ENCODE peak calls at places on chromosome 19, in six cellular contexts. Y, V, C, J, D and G are unnamed samples.
A peak's percentile ranks its signal among the peaks of the same experiment; 100 is the strongest.

GRCh38 chr19:43446746-43447489 is 18.5 kb downstream of the LYPD3 start:
- DNase-seq in Y (peak; percentile 87), V (peak; percentile 83), C (peak; percentile 75), J (peak; percentile 78), D (peak; percentile 75), G (peak; percentile 88)

GRCh38 chr19:19342086-19343015 is 21.7 kb downstream of the MAU2 start:
- DNase-seq in Y (peak; percentile 98), V (peak; percentile 74), C (peak; percentile 57), J (peak; percentile 70), D (peak; percentile 64), G (no peak)

GRCh38 chr19:13934785-13935109 is 3.5 kb downstream of the PODNL1 start:
- DNase-seq in Y (no peak), V (no peak), C (no peak), J (no peak), D (no peak), G (no peak)

GRCh38 chr19:15722956-15723355 is 4.9 kb upstream of the OR10H2 start:
- DNase-seq in Y (peak; percentile 13), V (no peak), C (no peak), J (no peak), D (no peak), G (no peak)

GRCh38 chr19:11769995-11770394 is 3.2 kb downstream of the ZNF441 start:
- DNase-seq in Y (no peak), V (no peak), C (no peak), J (no peak), D (no peak), G (no peak)

GRCh38 chr19:2441096-2441752 is 13.8 kb upstream of the TIMM13 start:
- DNase-seq in Y (no peak), V (no peak), C (no peak), J (no peak), D (no peak), G (no peak)

GRCh38 chr19:4976412-4977298 is 7.7 kb downstream of the KDM4B start:
- DNase-seq in Y (peak; percentile 91), V (peak; percentile 67), C (peak; percentile 99), J (peak; percentile 99), D (peak; percentile 72), G (peak; percentile 98)

GRCh38 chr19:6264077-6264445 is 15.7 kb downstream of the MLLT1 start:
- DNase-seq in Y (peak; percentile 82), V (no peak), C (peak; percentile 62), J (no peak), D (no peak), G (no peak)

GRCh38 chr19:33302175-33302973 is at the start of gene CEBPA:
- DNase-seq in Y (peak; percentile 97), V (peak; percentile 93), C (peak; percentile 77), J (peak; percentile 85), D (peak; percentile 78), G (peak; percentile 94)

GRCh38 chr19:11180346-11180745 is 17.0 kb downstream of the KANK2 start:
- DNase-seq in Y (no peak), V (no peak), C (no peak), J (no peak), D (no peak), G (no peak)

GRCh38 chr19:41322451-41322850 is 12.5 kb downstream of the CCDC97 start:
- DNase-seq in Y (no peak), V (peak; percentile 44), C (no peak), J (no peak), D (no peak), G (no peak)
- H3K36me3 ChIP-seq in Y (peaks cover 12% of the 10 kb centered on the region), V (peaks cover 15% of the 10 kb centered on the region), C (peaks cover 12% of the 10 kb centered on the region), J (peaks cover 8% of the 10 kb centered on the region), D (peaks cover 35% of the 10 kb centered on the region), G (peaks cover 31% of the 10 kb centered on the region)

GRCh38 chr19:46733693-46734240 is 12.1 kb upstream of the FKRP start:
- DNase-seq in Y (no peak), V (no peak), C (no peak), J (no peak), D (no peak), G (no peak)

GRCh38 chr19:46731584-46731983 is 14.3 kb upstream of the FKRP start:
- DNase-seq in Y (no peak), V (no peak), C (no peak), J (peak; percentile 39), D (no peak), G (no peak)

GRCh38 chr19:46731007-46731501 is 14.1 kb upstream of the PRKD2 start:
- DNase-seq in Y (no peak), V (peak; percentile 52), C (peak; percentile 91), J (peak; percentile 88), D (no peak), G (no peak)

GRCh38 chr19:46732966-46733692 is 12.7 kb upstream of the FKRP start:
- DNase-seq in Y (no peak), V (peak; percentile 56), C (peak; percentile 60), J (no peak), D (no peak), G (no peak)

DNA sequence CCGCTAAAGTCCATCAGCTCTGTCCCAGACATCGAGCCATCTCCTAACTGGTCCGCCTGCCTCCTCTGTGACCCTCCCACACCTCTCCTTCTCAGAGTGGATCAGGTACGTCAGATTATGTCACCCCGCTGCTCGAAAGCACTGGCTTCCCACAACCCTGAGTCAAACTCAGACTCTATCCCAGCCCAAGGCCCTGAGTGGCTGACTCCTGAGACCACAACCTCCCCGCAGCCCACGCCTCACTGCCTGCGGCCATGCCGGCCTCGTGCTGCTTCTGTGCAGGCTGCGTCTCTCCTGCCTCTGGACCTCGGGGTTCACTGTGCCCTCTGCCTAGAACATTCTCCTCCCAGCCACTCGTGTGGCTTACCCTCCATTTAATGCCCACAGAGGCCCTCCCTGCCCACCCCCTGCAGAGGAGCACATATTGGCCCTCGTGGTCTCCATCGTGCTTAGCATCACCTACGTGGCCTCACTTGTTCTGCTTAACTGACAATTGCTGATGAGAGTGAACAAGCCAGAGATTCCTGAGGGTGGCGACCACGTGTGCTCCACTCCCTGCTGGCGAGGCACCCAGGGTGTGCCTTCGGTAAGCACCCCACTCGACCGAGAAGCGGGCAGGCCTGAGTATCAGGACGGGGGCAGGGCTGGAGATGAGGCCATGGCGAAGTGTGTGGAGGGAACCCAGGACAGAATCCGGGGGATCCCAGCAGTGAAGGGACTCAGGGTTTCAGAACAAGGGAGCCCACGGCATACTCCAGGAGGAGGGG is 13.5 kb upstream of the FKRP start:
- DNase-seq in Y (no peak), V (no peak), C (no peak), J (no peak), D (no peak), G (no peak)
- H3K36me3 ChIP-seq in Y (peaks cover 54% of the 10 kb centered on the region), V (peaks cover 61% of the 10 kb centered on the region), C (peaks cover 47% of the 10 kb centered on the region), J (peaks cover 36% of the 10 kb centered on the region), D (peaks cover 84% of the 10 kb centered on the region), G (peaks cover 64% of the 10 kb centered on the region)

DNA sequence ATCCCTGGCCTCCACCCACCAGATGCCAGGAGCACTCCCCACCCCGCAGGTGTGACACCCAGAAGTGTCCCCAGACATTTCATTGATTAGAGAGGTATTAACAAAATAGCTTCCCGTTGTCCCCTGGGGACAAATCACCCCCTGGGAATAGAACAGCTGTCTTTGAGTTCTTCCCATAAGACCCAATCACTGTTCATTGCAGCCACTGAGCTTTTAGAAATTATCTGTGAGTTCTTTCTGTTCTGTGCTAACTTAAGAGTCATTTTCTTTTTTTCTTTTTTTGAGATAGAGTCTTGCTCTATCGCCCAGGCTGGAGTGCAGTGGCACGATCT is 32.8 kb downstream of the MYO9B start:
- DNase-seq in Y (no peak), V (no peak), C (peak; percentile 31), J (no peak), D (no peak), G (no peak)
- H3K36me3 ChIP-seq in Y (peaks cover 2% of the 10 kb centered on the region), V (peaks cover 5% of the 10 kb centered on the region), C (peaks cover 19% of the 10 kb centered on the region), J (no peaks in the 10 kb centered on the region), D (peaks cover 21% of the 10 kb centered on the region), G (no peaks in the 10 kb centered on the region)

GRCh38 chr19:54108496-54108895 is 5.8 kb downstream of the NDUFA3 start:
- DNase-seq in Y (no peak), V (no peak), C (no peak), J (no peak), D (no peak), G (no peak)
- H3K36me3 ChIP-seq in Y (peaks cover 35% of the 10 kb centered on the region), V (peaks cover 44% of the 10 kb centered on the region), C (peaks cover 12% of the 10 kb centered on the region), J (peaks cover 27% of the 10 kb centered on the region), D (peaks cover 78% of the 10 kb centered on the region), G (peaks cover 37% of the 10 kb centered on the region)

GRCh38 chr19:883661-884211 is 9.3 kb downstream of the MED16 start:
- DNase-seq in Y (peak; percentile 76), V (no peak), C (no peak), J (no peak), D (no peak), G (no peak)
- H3K36me3 ChIP-seq in Y (peaks cover 5% of the 10 kb centered on the region), V (peaks cover 12% of the 10 kb centered on the region), C (peaks cover 50% of the 10 kb centered on the region), J (peaks cover 12% of the 10 kb centered on the region), D (peaks cover 85% of the 10 kb centered on the region), G (peaks cover 48% of the 10 kb centered on the region)

GRCh38 chr19:47405854-47406417 is 13.4 kb downstream of the MEIS3 start:
- DNase-seq in Y (peak; percentile 6), V (no peak), C (no peak), J (no peak), D (no peak), G (no peak)

GRCh38 chr19:47406711-47407416 is 12.5 kb downstream of the MEIS3 start:
- DNase-seq in Y (peak; percentile 97), V (no peak), C (no peak), J (peak; percentile 34), D (no peak), G (no peak)

GRCh38 chr19:47405197-47405550 is 14.2 kb downstream of the MEIS3 start:
- DNase-seq in Y (peak; percentile 5), V (no peak), C (no peak), J (no peak), D (no peak), G (no peak)

GRCh38 chr19:47408156-47408938 is 11.0 kb downstream of the MEIS3 start:
- DNase-seq in Y (no peak), V (no peak), C (no peak), J (no peak), D (no peak), G (no peak)

DNA sequence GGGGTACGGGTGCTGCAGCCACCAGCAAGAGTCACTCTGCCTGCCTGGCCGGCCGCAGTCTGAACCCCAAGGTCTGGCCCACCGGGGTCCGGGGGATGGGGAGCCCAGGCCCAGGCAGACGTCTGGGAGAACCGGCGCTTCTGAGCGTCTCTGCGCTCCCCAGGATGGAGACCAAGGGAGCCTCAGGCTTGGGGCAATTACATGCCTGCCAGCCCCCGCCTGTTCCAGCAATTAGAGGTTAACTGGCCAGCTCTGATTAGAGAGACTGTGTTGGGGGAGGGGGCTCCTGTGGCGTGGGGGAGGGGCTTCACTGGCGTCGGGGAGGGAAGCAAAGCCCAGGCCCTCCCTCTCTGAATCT is 11.9 kb downstream of the MEIS3 start:
- DNase-seq in Y (peak; percentile 85), V (no peak), C (no peak), J (no peak), D (no peak), G (no peak)
- H3K36me3 ChIP-seq in Y (no peaks in the 10 kb centered on the region), V (no peaks in the 10 kb centered on the region), C (no peaks in the 10 kb centered on the region), J (no peaks in the 10 kb centered on the region), D (no peaks in the 10 kb centered on the region), G (no peaks in the 10 kb centered on the region)